ENCODE peak calls at places on chromosomes 12 and 14, in four cellular contexts. X is cardiac muscle cell, N is A673, E is thoracic aorta. F is an unnamed sample.

GRCh38 chr12:101680647-101681046 is 16.8 kb upstream of the CHPT1 start:
- DNase-seq in X (no peak), E (no peak), N (no peak), F (no peak)

GRCh38 chr12:38669530-38669929 is 235.9 kb downstream of the CPNE8 start:
- DNase-seq in N (no peak), E (no peak), X (peak; percentile 56), F (peak; percentile 41)

GRCh38 chr12:106687652-106688051 is 86.8 kb upstream of the RIC8B start:
- DNase-seq in X (no peak), N (no peak), E (no peak), F (no peak)

GRCh38 chr12:40988831-40989230 is 199.3 kb upstream of the PDZRN4 start:
- DNase-seq in N (no peak), X (no peak), E (no peak), F (no peak)

GRCh38 chr14:43356984-43357545 is 1150.0 kb downstream of the FSCB start:
- DNase-seq in X (no peak), N (no peak), E (no peak), F (no peak)

GRCh38 chr14:84458881-84459280 is 1071.1 kb upstream of the FLRT2 start:
- DNase-seq in X (no peak), N (no peak), E (no peak), F (no peak)

GRCh38 chr14:87049886-87050820 is 942.8 kb downstream of the GALC start:
- DNase-seq in E (no peak), N (peak; percentile 66), X (peak; percentile 40), F (peak; percentile 46)

GRCh38 chr12:78181544-78182162 is 351.0 kb downstream of the NAV3 start:
- DNase-seq in E (no peak), N (peak; percentile 60), X (peak; percentile 36), F (peak; percentile 49)

GRCh38 chr14:46344327-46344937 is 307.1 kb downstream of the RPL10L start:
- DNase-seq in N (peak; percentile 44), X (peak; percentile 33), E (no peak), F (peak; percentile 40)

GRCh38 chr14:30445394-30445793 is 113.6 kb upstream of the G2E3 start:
- DNase-seq in N (no peak), E (no peak), X (no peak), F (no peak)

GRCh38 chr14:41805633-41806032 is 199.0 kb downstream of the LRFN5 start:
- DNase-seq in N (no peak), X (no peak), E (no peak), F (no peak)

GRCh38 chr14:41799817-41800216 is 193.1 kb downstream of the LRFN5 start:
- DNase-seq in E (no peak), N (no peak), X (no peak), F (no peak)
- H3K9me3 ChIP-seq in E (no peaks in the 10 kb centered on the region), N (peaks cover 7% of the 10 kb centered on the region), X (no peaks in the 10 kb centered on the region), F (no peaks in the 10 kb centered on the region)

GRCh38 chr12:65300067-65300466 is 21.6 kb downstream of the MSRB3 start:
- DNase-seq in X (no peak), E (no peak), N (no peak), F (no peak)

GRCh38 chr12:65296503-65297265 is 18.2 kb downstream of the MSRB3 start:
- DNase-seq in N (no peak), E (no peak), X (no peak), F (no peak)

GRCh38 chr12:65302891-65303290 is 24.4 kb downstream of the MSRB3 start:
- DNase-seq in N (no peak), E (no peak), X (no peak), F (no peak)

GRCh38 chr12:65305346-65305950 is 27.0 kb downstream of the MSRB3 start:
- DNase-seq in X (no peak), E (no peak), N (no peak), F (no peak)

DNA sequence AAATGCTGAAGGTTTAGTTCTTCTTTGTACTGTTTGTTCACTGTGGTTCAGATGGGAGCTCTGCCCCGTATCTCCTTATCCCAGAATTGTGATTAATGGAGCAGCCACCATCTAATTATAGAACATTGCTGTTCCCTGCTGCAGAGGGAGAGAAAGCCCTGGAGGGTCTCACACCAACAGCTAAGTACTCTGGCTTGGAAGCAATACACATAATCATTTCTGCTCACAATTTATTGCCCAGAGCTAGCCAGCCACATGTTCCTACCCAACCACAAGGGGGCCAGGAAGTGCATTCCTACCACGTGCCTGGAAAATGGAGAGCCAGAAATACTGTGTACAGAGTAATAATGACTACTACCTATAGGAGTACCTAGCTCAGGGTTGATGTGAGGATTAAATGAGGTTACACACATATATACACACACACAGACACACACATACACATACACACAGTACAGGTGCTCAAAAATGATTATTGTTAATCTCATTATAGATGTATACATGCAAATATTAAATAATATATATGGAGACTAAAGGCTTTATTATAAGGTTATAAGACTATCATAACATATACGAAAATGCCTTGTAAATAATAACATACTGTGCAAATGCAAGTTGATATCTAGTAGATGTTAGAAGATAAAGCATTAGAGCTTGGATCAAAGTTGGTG is 22.3 kb downstream of the MSRB3 start:
- DNase-seq in E (no peak), X (peak; percentile 77), N (peak; percentile 64), F (peak; percentile 13)
- TF ChIP-seq CTCF in E (peak; percentile 30), X (peak; percentile 48), N (peak; percentile 51), F (peak; percentile 29)

GRCh38 chr14:59213368-59214315 is 25.2 kb downstream of the DAAM1 start:
- DNase-seq in X (no peak), E (no peak), N (peak; percentile 33), F (no peak)
- H3K9me3 ChIP-seq in X (no peaks in the 10 kb centered on the region), E (no peaks in the 10 kb centered on the region), N (no peaks in the 10 kb centered on the region), F (no peaks in the 10 kb centered on the region)

DNA sequence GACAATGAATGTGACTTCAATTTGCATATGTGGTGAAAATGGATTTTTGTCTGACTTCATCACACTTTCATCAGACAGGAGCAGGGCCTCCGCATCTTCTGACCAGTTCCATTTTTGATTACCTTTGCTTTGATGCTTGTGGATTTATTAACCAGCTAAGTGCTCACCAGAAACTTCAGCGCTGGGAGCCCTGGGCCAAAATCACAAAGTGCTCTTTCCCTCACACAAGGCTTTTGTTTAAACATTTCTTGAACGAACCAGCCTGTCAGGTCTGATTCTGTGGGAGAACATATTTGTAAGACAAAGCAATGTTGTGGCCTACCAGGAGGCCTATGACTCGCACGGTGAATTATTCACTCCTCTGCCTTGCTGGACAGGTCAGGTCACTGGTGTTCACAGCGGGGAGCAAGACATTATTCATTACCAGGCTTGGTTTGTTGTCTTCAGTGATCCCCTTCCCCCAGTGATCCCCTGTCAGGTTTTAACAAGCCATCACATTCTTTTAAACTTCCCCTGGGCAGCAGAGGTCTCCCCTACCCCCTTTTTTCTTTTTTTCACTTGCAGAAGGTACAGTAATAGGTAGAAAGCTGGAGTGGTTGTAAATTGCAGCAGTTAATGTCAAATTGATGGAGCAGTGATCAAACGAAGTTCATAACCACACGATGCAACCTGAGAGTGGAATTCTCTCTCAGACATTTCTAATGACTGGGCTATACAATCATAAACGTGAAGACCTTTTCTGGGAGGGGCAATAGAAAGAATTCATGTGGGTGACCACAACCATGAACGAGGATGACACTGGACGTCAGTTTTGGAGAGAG is 167.5 kb upstream of the PRICKLE1 start:
- DNase-seq in X (peak; percentile 19), N (no peak), E (no peak), F (peak; percentile 41)
- TF ChIP-seq CTCF in X (no peak), N (no peak), E (no peak), F (no peak)

GRCh38 chr14:106528717-106529116 is 1002.3 kb downstream of the TMEM121 start:
- DNase-seq in E (no peak), N (no peak), X (no peak), F (no peak)

GRCh38 chr14:106518054-106518943 is 991.9 kb downstream of the TMEM121 start:
- DNase-seq in N (peak; percentile 71), E (no peak), X (no peak), F (no peak)

GRCh38 chr14:106522990-106523389 is 996.6 kb downstream of the TMEM121 start:
- DNase-seq in N (no peak), E (no peak), X (no peak), F (no peak)
- H3K9me3 ChIP-seq in N (peaks cover 8% of the 10 kb centered on the region), E (no peaks in the 10 kb centered on the region), X (no peaks in the 10 kb centered on the region), F (no peaks in the 10 kb centered on the region)

DNA sequence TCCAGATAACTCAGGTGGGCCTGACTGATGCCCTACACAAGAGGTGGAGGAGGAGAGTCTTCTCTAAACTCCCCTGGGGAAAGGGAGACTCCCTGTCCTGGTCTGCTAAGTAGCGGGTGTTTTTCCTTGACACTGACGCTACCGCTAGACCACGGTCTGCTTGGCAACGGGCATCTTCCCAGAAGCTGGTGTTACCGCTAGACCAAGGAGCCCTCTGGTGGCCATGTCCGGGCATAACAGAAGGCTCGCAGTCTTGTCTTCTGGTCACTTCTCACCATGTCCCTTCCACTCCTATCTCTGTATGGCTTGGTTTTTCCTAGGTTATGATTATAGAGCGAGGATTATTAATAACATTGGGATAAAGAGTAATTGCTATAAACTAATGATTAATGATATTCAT is 965.5 kb downstream of the TMEM121 start:
- DNase-seq in N (peak; percentile 43), E (no peak), X (no peak), F (no peak)
- TF ChIP-seq CTCF in N (peak; percentile 58), E (no peak), X (no peak), F (no peak)

F was measured in hepatocyte.